ENCODE peak calls at places on chromosomes 4 and X, in five cellular contexts. T is psoas muscle, Y is lower leg skin, A is MM.1S, J is cardiac fibroblast. U is an unnamed sample.

GRCh38 chr4:37454263-37454800 is 209.8 kb downstream of the NWD2 start:
- DNase-seq in T (no peak), Y (no peak), A (no peak), J (no peak), U (no peak)

GRCh38 chr4:13970349-13970748 is 342.8 kb upstream of the BOD1L1 start:
- DNase-seq in T (no peak), Y (no peak), A (no peak), J (peak; percentile 63), U (no peak)

GRCh38 chr4:132557660-132558059 is 591.4 kb upstream of the PCDH10 start:
- DNase-seq in T (no peak), Y (no peak), A (peak; percentile 26), J (no peak), U (peak; percentile 38)

GRCh38 chrX:56089376-56089775 is 142.8 kb upstream of the KLF8 start:
- DNase-seq in T (no peak), Y (no peak), A (no peak), J (no peak), U (no peak)

GRCh38 chrX:2627272-2627867 is 63.7 kb upstream of the CD99 start:
- DNase-seq in T (no peak), Y (no peak), A (peak; percentile 48), J (peak; percentile 61), U (peak; percentile 52)

GRCh38 chrX:100410083-100410590 is at the start of gene PCDH19:
- DNase-seq in T (peak; percentile 54), Y (no peak), A (peak; percentile 74), J (peak; percentile 59), U (peak; percentile 66)

GRCh38 chr4:22474636-22475310 is 41.1 kb downstream of the ADGRA3 start:
- DNase-seq in T (no peak), Y (no peak), A (no peak), J (peak; percentile 45), U (peak; percentile 45)

GRCh38 chr4:10117424-10118354 is 1.1 kb upstream of the WDR1 start:
- DNase-seq in T (no peak), Y (no peak), A (no peak), J (no peak), U (no peak)

GRCh38 chr4:10640535-10641159 is 43.9 kb downstream of the CLNK start:
- DNase-seq in T (no peak), Y (no peak), A (no peak), J (no peak), U (peak; percentile 37)

GRCh38 chrX:40945366-40945713 is 139.9 kb upstream of the USP9X start:
- DNase-seq in T (no peak), Y (no peak), A (no peak), J (peak; percentile 78), U (peak; percentile 74)

GRCh38 chr4:93981594-93981993 is 153.0 kb downstream of the ATOH1 start:
- DNase-seq in T (no peak), Y (no peak), A (no peak), J (no peak), U (peak; percentile 9)

GRCh38 chr4:155377281-155377680 is 516 bp upstream of the MAP9 start:
- DNase-seq in T (no peak), Y (no peak), A (no peak), J (peak; percentile 32), U (peak; percentile 20)

GRCh38 chr4:108834787-108835384 is 72.0 kb upstream of the ETNPPL start:
- DNase-seq in T (no peak), Y (no peak), A (peak; percentile 62), J (peak; percentile 76), U (peak; percentile 67)

GRCh38 chr4:77072195-77072753 is 3.5 kb downstream of the CCNI start:
- DNase-seq in T (no peak), Y (no peak), A (peak; percentile 48), J (no peak), U (peak; percentile 94)

GRCh38 chr4:152408514-152409327 is 127.2 kb downstream of the FBXW7 start:
- DNase-seq in T (no peak), Y (no peak), A (peak; percentile 32), J (peak; percentile 69), U (peak; percentile 68)

GRCh38 chr4:68259191-68259590 is 13.7 kb upstream of the TMPRSS11B start:
- DNase-seq in T (no peak), Y (no peak), A (no peak), J (no peak), U (peak; percentile 48)

GRCh38 chr4:182764642-182765041 is 152.5 kb downstream of the DCTD start:
- DNase-seq in T (no peak), Y (no peak), A (no peak), J (no peak), U (no peak)

GRCh38 chr4:3709061-3709845 is 56.9 kb upstream of the ADRA2C start:
- DNase-seq in T (no peak), Y (no peak), A (no peak), J (no peak), U (no peak)

GRCh38 chrX:69032601-69033000 is 132.7 kb downstream of the PJA1 start:
- DNase-seq in T (no peak), Y (no peak), A (no peak), J (no peak), U (peak; percentile 91)

GRCh38 chrX:104168127-104168526 is 1.9 kb downstream of the FAM199X start:
- DNase-seq in T (no peak), Y (no peak), A (no peak), J (no peak), U (no peak)

GRCh38 chr4:15400911-15401671 is 26.7 kb upstream of the C1QTNF7 start:
- DNase-seq in T (peak; percentile 50), Y (peak; percentile 92), A (peak; percentile 75), J (peak; percentile 92), U (peak; percentile 92)
- H3K4me3 ChIP-seq in T (no peak overlapping the region), Y (no peak overlapping the region), A (peak overlapping the region; percentile 32), J (no peak overlapping the region), U (no peak overlapping the region)

GRCh38 chr4:141131738-141132688 is 1.3 kb downstream of the RNF150 start:
- DNase-seq in T (peak; percentile 24), Y (peak; percentile 84), A (no peak), J (peak; percentile 18), U (no peak)
- H3K4me3 ChIP-seq in T (peak overlapping the region; percentile 93), Y (peak overlapping the region; percentile 51), A (peak overlapping the region; percentile 82), J (peak overlapping the region; percentile 68), U (peak overlapping the region; percentile 48)

DNA sequence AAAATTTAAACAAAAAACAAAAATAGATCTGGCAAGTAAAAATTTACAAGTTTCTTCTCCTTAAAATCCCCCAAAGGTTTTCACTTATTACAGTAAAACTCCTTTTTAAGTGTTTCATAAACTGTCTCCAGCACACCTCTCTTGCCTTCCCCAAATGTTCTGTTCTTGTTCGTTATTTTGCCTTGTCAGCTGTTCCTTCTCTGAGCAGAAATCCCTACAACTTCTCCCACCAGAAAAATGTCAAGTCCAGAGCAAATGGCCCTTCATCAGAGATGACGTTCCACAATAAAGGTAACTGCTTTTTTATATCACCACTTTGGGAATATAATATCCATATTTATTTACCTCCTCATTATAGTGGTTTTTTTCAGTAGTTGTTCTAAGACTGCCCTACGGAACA is 432.1 kb downstream of the ADAM29 start:
- DNase-seq in T (no peak), Y (no peak), A (no peak), J (no peak), U (no peak)
- H3K4me3 ChIP-seq in T (no peak overlapping the region), Y (no peak overlapping the region), A (no peak overlapping the region), J (no peak overlapping the region), U (no peak overlapping the region)

DNA sequence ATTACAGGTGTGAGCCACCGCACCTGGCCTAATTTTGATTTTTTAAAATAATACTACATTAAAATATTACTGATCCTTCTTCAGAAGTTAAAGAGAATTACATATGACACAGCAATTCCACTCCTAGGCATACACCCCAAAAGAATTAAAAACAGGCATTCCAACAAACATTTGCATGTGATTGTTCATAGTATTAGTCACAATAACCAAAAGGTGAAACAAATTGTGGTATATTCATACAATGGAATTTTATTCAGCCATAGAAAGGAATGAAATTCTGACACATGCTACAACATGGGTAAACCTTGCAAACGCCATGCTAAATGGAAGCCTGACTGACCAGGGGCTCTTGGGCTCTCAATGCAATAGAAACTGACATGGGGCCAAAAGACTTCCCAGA is 62.2 kb upstream of the S100G start:
- DNase-seq in T (no peak), Y (no peak), A (no peak), J (peak; percentile 46), U (peak; percentile 41)
- H3K4me3 ChIP-seq in T (no peak overlapping the region), Y (no peak overlapping the region), A (no peak overlapping the region), J (no peak overlapping the region), U (no peak overlapping the region)

GRCh38 chrX:1484638-1485019 is 31.9 kb upstream of the ASMTL start:
- DNase-seq in T (no peak), Y (no peak), A (no peak), J (no peak), U (no peak)

GRCh38 chrX:1483843-1484637 is 31.3 kb upstream of the ASMTL start:
- DNase-seq in T (no peak), Y (peak; percentile 43), A (no peak), J (no peak), U (no peak)

GRCh38 chrX:1485033-1485432 is 32.3 kb upstream of the ASMTL start:
- DNase-seq in T (no peak), Y (peak; percentile 32), A (no peak), J (no peak), U (no peak)

GRCh38 chrX:1480082-1480785 is 27.5 kb upstream of the ASMTL start:
- DNase-seq in T (no peak), Y (no peak), A (no peak), J (no peak), U (no peak)

GRCh38 chrX:1481636-1482529 is 29.2 kb upstream of the ASMTL start:
- DNase-seq in T (peak; percentile 34), Y (peak; percentile 91), A (peak; percentile 85), J (peak; percentile 90), U (peak; percentile 49)
- H3K4me3 ChIP-seq in T (no peak overlapping the region), Y (no peak overlapping the region), A (peak overlapping the region; percentile 6), J (no peak overlapping the region), U (no peak overlapping the region)

DNA sequence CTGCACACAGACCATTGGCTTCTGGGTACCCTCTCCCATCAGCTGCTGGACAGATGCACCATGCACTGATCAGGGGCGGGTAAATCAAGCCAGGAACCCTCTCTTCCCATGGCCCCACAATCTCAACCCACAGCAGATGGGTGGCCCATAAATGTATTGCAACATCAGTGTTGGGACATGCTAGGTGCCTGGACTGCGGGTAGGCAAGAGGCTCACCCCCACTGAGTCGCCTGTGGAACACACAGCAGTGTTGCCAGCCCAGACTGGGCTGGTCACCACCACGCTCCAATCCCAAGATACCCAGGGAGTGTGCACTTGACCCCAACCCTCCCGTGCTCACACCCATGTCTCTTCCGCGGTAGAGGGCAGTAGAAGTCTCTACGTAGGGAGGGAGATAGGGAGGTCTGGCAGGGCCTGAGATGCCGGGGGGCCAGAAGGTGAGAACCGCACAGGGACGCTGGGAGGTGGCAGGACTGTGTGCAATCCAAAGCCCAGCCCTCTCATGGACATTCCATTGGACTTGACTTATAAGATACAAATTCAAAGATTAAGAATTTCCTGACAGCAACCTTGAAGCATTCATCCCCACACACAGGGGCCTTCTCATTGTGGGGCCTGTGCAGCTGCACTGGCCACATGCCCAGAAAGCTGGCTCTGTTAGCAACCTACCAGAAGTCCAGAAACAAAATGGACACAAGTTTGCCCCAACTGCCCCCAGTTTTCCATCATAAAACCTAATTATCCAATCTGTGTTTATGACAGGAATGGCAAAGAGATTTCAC is 183.7 kb downstream of the NSUN7 start:
- DNase-seq in T (no peak), Y (no peak), A (no peak), J (peak; percentile 68), U (no peak)
- H3K4me3 ChIP-seq in T (no peak overlapping the region), Y (no peak overlapping the region), A (no peak overlapping the region), J (no peak overlapping the region), U (no peak overlapping the region)